ENCODE peak calls at places on chromosomes 2 and 18, in eight cellular contexts. B, G, P, K, X, U, M and E are unnamed samples.

GRCh38 chr2:55418072-55418471 is 1.6 kb downstream of the CCDC88A start:
- DNase-seq in P (no peak), K (no peak), G (no peak), B (no peak), M (no peak), U (no peak), X (no peak), E (no peak)

GRCh38 chr18:54119524-54120019 is 104.9 kb downstream of the MBD2 start:
- DNase-seq in P (no peak), K (peak; percentile 12), B (peak; percentile 59), M (peak; percentile 79), X (peak; percentile 8), U (no peak), G (no peak), E (peak; percentile 54)

GRCh38 chr2:17541514-17541950 is 1.0 kb downstream of the VSNL1 start:
- DNase-seq in K (no peak), M (no peak), P (no peak), X (no peak), G (no peak), B (no peak), U (no peak), E (no peak)

GRCh38 chr18:37783771-37784170 is 218.2 kb upstream of the CELF4 start:
- DNase-seq in B (no peak), U (no peak), M (no peak), G (no peak), X (no peak), K (no peak), P (no peak), E (no peak)

GRCh38 chr18:63936156-63936931 is 12.8 kb upstream of the HMSD start:
- DNase-seq in P (peak; percentile 48), M (peak; percentile 74), G (peak; percentile 6), B (peak; percentile 90), X (peak; percentile 57), K (peak; percentile 81), U (peak; percentile 56), E (peak; percentile 82)

GRCh38 chr18:34121157-34121807 is 103.4 kb downstream of the NOL4 start:
- DNase-seq in B (peak; percentile 25), G (no peak), X (no peak), M (peak; percentile 16), K (peak; percentile 52), P (no peak), U (no peak), E (no peak)

GRCh38 chr2:96580771-96581170 is 44.2 kb downstream of the ARID5A start:
- DNase-seq in M (no peak), P (no peak), U (no peak), X (peak; percentile 18), B (no peak), K (peak; percentile 47), G (no peak), E (no peak)

GRCh38 chr18:54904521-54904920 is 54.7 kb downstream of the CCDC68 start:
- DNase-seq in K (no peak), P (no peak), U (no peak), B (no peak), X (no peak), G (no peak), M (no peak), E (no peak)

GRCh38 chr2:158723921-158724802 is 71.0 kb upstream of the DAPL1 start:
- DNase-seq in B (peak; percentile 27), P (no peak), K (peak; percentile 42), M (no peak), G (no peak), X (peak; percentile 89), U (no peak), E (peak; percentile 24)

GRCh38 chr18:66603941-66604627 is at the start of gene CDH19:
- DNase-seq in X (no peak), B (no peak), K (no peak), U (no peak), G (no peak), M (peak; percentile 75), P (no peak), E (peak; percentile 76)

GRCh38 chr2:95274291-95275150 is at the start of gene PROM2:
- DNase-seq in G (peak; percentile 2), P (no peak), X (no peak), U (no peak), B (no peak), K (no peak), M (no peak), E (no peak)

GRCh38 chr2:98607741-98608117 is 583 bp downstream of the COA5 start:
- DNase-seq in P (no peak), X (no peak), U (no peak), K (no peak), G (no peak), B (no peak), M (peak; percentile 17), E (no peak)

GRCh38 chr18:13612111-13612997 is 114.0 kb downstream of the FAM210A start:
- DNase-seq in X (no peak), G (peak; percentile 66), B (peak; percentile 61), U (no peak), K (no peak), M (peak; percentile 2), P (no peak), E (no peak)